ENCODE peak calls at places on chromosomes 7 and 10, in eight cellular contexts. F, D, H, G, Q, Z, S and U are unnamed samples. For H3K4me1 and H3K36me3, the result is how much of the 10 kb centered on the place peaks cover.

GRCh38 chr7:30702200-30702599 is 19.9 kb upstream of the CRHR2 start:
- DNase-seq in D (no peak), S (no peak), H (no peak), G (no peak), Z (no peak), Q (no peak), F (no peak), U (no peak)

GRCh38 chr10:59465089-59465488 is 102.7 kb upstream of the FAM13C start:
- DNase-seq in Z (no peak), S (no peak), Q (peak), G (peak), F (peak), H (no peak), D (no peak), U (no peak)

GRCh38 chr7:105920766-105921165 is 42.3 kb upstream of the CDHR3 start:
- DNase-seq in F (no peak), Z (no peak), S (no peak), H (no peak), Q (no peak), G (no peak), D (no peak), U (no peak)

GRCh38 chr10:102624751-102625330 is 19.4 kb upstream of the TRIM8 start:
- DNase-seq in Q (no peak), Z (no peak), H (no peak), D (no peak), G (no peak), S (no peak), F (no peak), U (no peak)

GRCh38 chr7:31716355-31716754 is 29.3 kb downstream of the PPP1R17 start:
- DNase-seq in D (no peak), F (no peak), S (no peak), Z (no peak), H (no peak), G (no peak), Q (no peak), U (no peak)

GRCh38 chr10:109929501-109930219 is 6.3 kb upstream of the XPNPEP1 start:
- DNase-seq in D (no peak), H (no peak), Q (no peak), F (no peak), S (no peak), Z (no peak), G (no peak), U (no peak)

GRCh38 chr10:89256338-89256737 is 4.8 kb upstream of the LIPA start:
- DNase-seq in G (no peak), S (no peak), H (no peak), D (no peak), F (no peak), Q (no peak), Z (no peak), U (no peak)

GRCh38 chr10:112658900-112659328 is 211.9 kb downstream of the VTI1A start:
- DNase-seq in Z (no peak), F (peak), H (no peak), D (no peak), Q (no peak), S (no peak), G (no peak), U (no peak)

GRCh38 chr10:31752167-31752566 is 176.5 kb downstream of the ARHGAP12 start:
- DNase-seq in H (no peak), Z (no peak), Q (no peak), S (no peak), F (no peak), G (no peak), D (no peak), U (no peak)

GRCh38 chr7:152924826-152925411 is 165.4 kb downstream of the ACTR3B start:
- DNase-seq in G (no peak), Z (no peak), D (no peak), Q (no peak), S (no peak), H (no peak), F (no peak), U (no peak)

GRCh38 chr7:87567052-87567451 is 33.6 kb downstream of the ABCB1 start:
- DNase-seq in H (no peak), Z (no peak), D (no peak), G (no peak), Q (no peak), S (no peak), F (no peak), U (no peak)

GRCh38 chr7:102287465-102288146 is 938 bp downstream of the SH2B2 start:
- DNase-seq in F (no peak), D (peak), H (no peak), Z (peak), G (peak), S (no peak), Q (peak), U (no peak)

GRCh38 chr10:33703897-33704825 is 369.7 kb upstream of the NRP1 start:
- DNase-seq in G (peak), Q (no peak), H (no peak), D (no peak), F (no peak), S (no peak), Z (no peak), U (no peak)

GRCh38 chr10:100571069-100571817 is 35.5 kb downstream of the HIF1AN start:
- DNase-seq in F (no peak), G (no peak), D (no peak), S (no peak), Z (no peak), H (no peak), Q (no peak), U (no peak)

GRCh38 chr7:11751807-11752389 is 80.1 kb downstream of the THSD7A start:
- DNase-seq in G (no peak), F (peak), Z (no peak), H (no peak), D (no peak), Q (no peak), S (no peak), U (no peak)

GRCh38 chr10:7473474-7473873 is 62.6 kb upstream of the SFMBT2 start:
- DNase-seq in D (no peak), H (no peak), S (no peak), G (no peak), F (no peak), Z (no peak), Q (no peak), U (no peak)

GRCh38 chr10:7475046-7475860 is 64.4 kb upstream of the SFMBT2 start:
- DNase-seq in G (no peak), H (no peak), F (no peak), Z (peak), S (peak), D (no peak), Q (peak), U (no peak)

GRCh38 chr10:7477538-7478334 is 66.9 kb upstream of the SFMBT2 start:
- DNase-seq in F (no peak), G (no peak), H (no peak), D (no peak), S (no peak), Q (no peak), Z (no peak), U (no peak)

GRCh38 chr10:7474388-7474787 is 63.6 kb upstream of the SFMBT2 start:
- DNase-seq in F (no peak), D (no peak), Q (no peak), Z (no peak), G (no peak), S (no peak), H (no peak), U (no peak)

GRCh38 chr10:7475954-7476353 is 65.1 kb upstream of the SFMBT2 start:
- DNase-seq in S (no peak), H (no peak), G (peak), F (no peak), D (no peak), Z (no peak), Q (peak), U (no peak)
- H3K4me1 ChIP-seq in S (under half), H (under half), G (under half), F (under half), D (under half), Z (under half), Q (under half), U (under half)

DNA sequence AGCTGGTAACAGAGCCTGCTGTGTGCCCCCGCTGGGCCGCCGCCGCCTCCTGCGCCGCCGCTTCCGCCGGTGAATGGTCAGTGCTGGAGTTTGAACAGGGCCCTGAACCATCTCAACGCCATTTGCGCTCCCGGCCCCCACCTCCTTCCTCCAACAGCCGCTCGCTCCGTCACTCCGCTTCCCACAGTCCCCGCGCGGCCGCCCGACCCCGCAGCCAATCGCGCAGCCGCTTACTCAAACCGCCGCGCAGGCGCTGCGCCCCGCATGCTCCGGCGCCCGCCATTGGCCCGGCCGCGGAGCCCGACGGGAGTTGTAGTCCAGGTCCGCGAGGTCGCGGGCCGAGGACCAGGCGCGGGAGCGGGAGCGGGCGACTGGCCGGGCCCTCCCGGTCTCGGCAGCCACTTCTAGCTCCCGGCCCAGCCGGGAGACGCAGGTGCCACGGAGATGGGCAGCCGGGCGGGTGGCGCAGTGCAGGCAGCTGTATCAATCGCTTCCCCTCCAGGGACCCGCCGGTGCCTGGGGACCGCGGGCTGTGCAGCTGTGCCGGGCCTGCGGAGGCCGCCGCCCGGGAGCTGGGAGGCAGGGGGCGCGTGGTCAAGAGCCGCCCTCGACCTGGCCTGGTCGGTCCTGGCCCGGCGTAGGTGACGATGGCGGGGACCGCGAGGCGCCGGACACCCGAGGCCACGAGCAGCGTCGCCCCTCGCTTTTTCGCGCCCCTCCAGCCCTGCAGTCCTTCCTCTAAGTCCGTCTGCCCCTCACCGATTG is at the start of gene WAPL:
- DNase-seq in Q (peak), H (peak), G (peak), S (peak), Z (peak), D (peak), F (peak), U (peak)
- TF ChIP-seq CTCF in Q (no peak), H (no peak), G (no peak), S (no peak), Z (no peak), D (no peak), F (no peak), U (no peak)

GRCh38 chr7:139595806-139596205 is 72.3 kb downstream of the CLEC2L start:
- DNase-seq in Z (no peak), S (no peak), F (no peak), D (peak), G (no peak), Q (peak), H (no peak), U (no peak)
- H3K36me3 ChIP-seq in Z (half or more), S (half or more), F (under half), D (half or more), G (half or more), Q (under half), H (under half), U (under half)

DNA sequence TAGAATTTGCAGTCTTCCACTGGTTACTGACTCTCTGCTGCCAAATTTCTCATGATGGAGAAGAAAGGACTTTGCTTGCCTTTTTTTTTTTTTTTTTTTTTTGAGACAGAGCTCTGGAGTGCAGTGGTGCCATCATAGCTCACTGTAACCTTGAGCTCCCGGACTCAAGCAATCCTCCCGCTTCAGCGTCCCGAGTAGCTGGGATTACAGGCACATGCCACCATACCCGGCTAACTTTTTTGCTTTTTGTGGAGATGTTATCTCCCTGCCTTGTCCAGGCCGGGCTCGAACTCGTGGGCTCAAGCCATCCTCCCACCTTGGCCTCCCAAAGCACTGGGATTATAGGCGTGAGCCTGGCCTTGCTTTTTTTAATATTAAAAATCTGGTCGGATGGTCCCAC is 6.2 kb downstream of the INSIG1 start:
- DNase-seq in F (no peak), H (no peak), S (no peak), D (no peak), G (no peak), Q (peak), Z (no peak), U (no peak)
- H3K4me1 ChIP-seq in F (under half), H (under half), S (under half), D (under half), G (half or more), Q (under half), Z (under half), U (under half)

GRCh38 chr10:1651280-1651975 is 85.9 kb downstream of the ADARB2 start:
- DNase-seq in D (no peak), F (no peak), G (no peak), Z (no peak), S (no peak), Q (no peak), H (no peak), U (no peak)
- TF ChIP-seq CTCF in D (no peak), F (no peak), G (no peak), Z (no peak), S (no peak), Q (no peak), H (no peak), U (no peak)

DNA sequence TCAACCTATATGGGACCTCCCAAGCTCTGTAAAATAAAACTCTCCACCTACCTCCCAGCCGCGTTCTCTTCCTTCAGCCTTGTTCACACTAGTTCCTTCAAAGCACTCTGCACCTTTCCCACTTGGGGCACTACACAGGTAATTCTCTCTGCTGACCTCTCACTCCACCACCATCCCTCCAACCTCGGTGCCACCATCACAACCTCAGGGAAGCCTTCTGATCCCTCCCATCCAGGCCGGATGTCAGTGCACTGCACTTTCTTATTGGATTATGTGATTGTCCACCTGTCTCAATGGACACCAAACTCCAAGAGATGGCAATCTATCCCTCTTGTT is 7.0 kb downstream of the LARP4B start:
- DNase-seq in S (no peak), H (no peak), G (no peak), D (no peak), F (no peak), Z (no peak), Q (no peak), U (no peak)
- H3K36me3 ChIP-seq in S (under half), H (under half), G (under half), D (under half), F (under half), Z (under half), Q (under half), U (under half)